ENCODE peak calls at places on chromosomes 5 and 9, in five cellular contexts. C, Z, J, M and N are unnamed samples.

GRCh38 chr9:7315746-7316457 is 483.7 kb downstream of the DMAC1 start:
- DNase-seq in C (no peak), Z (no peak), J (no peak), M (no peak), N (no peak)

GRCh38 chr5:73307645-73308346 is 134.8 kb downstream of the TMEM174 start:
- DNase-seq in C (no peak), Z (no peak), J (no peak), M (no peak), N (no peak)

GRCh38 chr9:77649109-77649812 is 1.1 kb upstream of the GNA14 start:
- DNase-seq in C (no peak), Z (peak), J (no peak), M (peak), N (no peak)

GRCh38 chr5:61617039-61617438 is 285.0 kb downstream of the ZSWIM6 start:
- DNase-seq in C (no peak), Z (no peak), J (peak), M (no peak), N (peak)

GRCh38 chr5:20678814-20679298 is 690.9 kb upstream of the CDH18 start:
- DNase-seq in C (no peak), Z (no peak), J (no peak), M (no peak), N (no peak)

GRCh38 chr9:129989362-129989708 is 53.7 kb downstream of the FNBP1 start:
- DNase-seq in C (no peak), Z (no peak), J (no peak), M (no peak), N (no peak)

GRCh38 chr9:133263557-133263956 is 11.4 kb downstream of the ABO start:
- DNase-seq in C (no peak), Z (no peak), J (no peak), M (no peak), N (no peak)

GRCh38 chr5:8685704-8686103 is 816.8 kb downstream of the MTRR start:
- DNase-seq in C (peak), Z (peak), J (peak), M (no peak), N (no peak)

GRCh38 chr5:41754857-41755256 is 115.4 kb downstream of the OXCT1 start:
- DNase-seq in C (no peak), Z (no peak), J (no peak), M (no peak), N (no peak)

GRCh38 chr5:179158556-179158955 is 98.4 kb downstream of the ZNF354C start:
- DNase-seq in C (no peak), Z (no peak), J (no peak), M (no peak), N (no peak)

GRCh38 chr9:4774209-4774608 is 18.5 kb upstream of the RCL1 start:
- DNase-seq in C (no peak), Z (no peak), J (no peak), M (no peak), N (no peak)

GRCh38 chr9:78568774-78569173 is 271.8 kb downstream of the PSAT1 start:
- DNase-seq in C (no peak), Z (no peak), J (no peak), M (no peak), N (no peak)

GRCh38 chr5:170625221-170626165 is 121.7 kb downstream of the KCNIP1 start:
- DNase-seq in C (no peak), Z (peak), J (no peak), M (no peak), N (no peak)

GRCh38 chr9:134301387-134302129 is 24.7 kb upstream of the RXRA start:
- DNase-seq in C (no peak), Z (no peak), J (no peak), M (no peak), N (no peak)

GRCh38 chr9:127973169-127974001 is 7.4 kb downstream of the EEIG1 start:
- DNase-seq in C (no peak), Z (peak), J (no peak), M (no peak), N (no peak)

GRCh38 chr9:137445275-137445807 is 4.2 kb upstream of the ENTPD8 start:
- DNase-seq in C (no peak), Z (peak), J (peak), M (peak), N (peak)

GRCh38 chr5:14364576-14365472 is 216.8 kb upstream of the OTULINL start:
- DNase-seq in C (no peak), Z (peak), J (peak), M (no peak), N (no peak)

GRCh38 chr9:110095238-110095637 is 112.7 kb downstream of the C9orf152 start:
- DNase-seq in C (no peak), Z (peak), J (no peak), M (peak), N (no peak)

GRCh38 chr5:172008689-172009141 is 2.3 kb upstream of the FBXW11 start:
- DNase-seq in C (no peak), Z (peak), J (peak), M (no peak), N (no peak)

GRCh38 chr5:107604990-107605389 is 65.7 kb downstream of the EFNA5 start:
- DNase-seq in C (peak), Z (no peak), J (no peak), M (peak), N (no peak)

GRCh38 chr5:173454764-173455598 is 126.8 kb upstream of the STC2 start:
- DNase-seq in C (no peak), Z (no peak), J (no peak), M (peak), N (no peak)

GRCh38 chr5:137696481-137696880 is 39.4 kb downstream of the KLHL3 start:
- DNase-seq in C (no peak), Z (no peak), J (no peak), M (no peak), N (no peak)

GRCh38 chr5:16025681-16026080 is 153.9 kb downstream of the MARCHF11 start:
- DNase-seq in C (no peak), Z (no peak), J (peak), M (no peak), N (no peak)

GRCh38 chr5:75380099-75380498 is 43.1 kb downstream of the HMGCR start:
- DNase-seq in C (no peak), Z (no peak), J (no peak), M (no peak), N (no peak)

GRCh38 chr5:82745016-82745415 is 332.2 kb downstream of the TMEM167A start:
- DNase-seq in C (no peak), Z (no peak), J (no peak), M (no peak), N (no peak)